ENCODE peak calls at places on chromosomes 16 and 17, in eight cellular contexts. J is colonic mucosa, H is A549, P is thoracic aorta, L is cardiac fibroblast, U is foreskin fibroblast, V is AG04449, S is astrocyte of the spinal cord. K is an unnamed sample.

GRCh38 chr17:19753661-19754463 is 5.8 kb upstream of the ALDH3A1 start:
- DNase-seq in J (peak; percentile 63), H (peak; percentile 91), P (no peak), L (no peak), U (no peak), V (no peak), S (no peak), K (no peak)

GRCh38 chr17:35244345-35245195 is 1.7 kb downstream of the SLFN5 start:
- DNase-seq in J (peak; percentile 58), H (peak; percentile 54), P (peak; percentile 63), L (peak; percentile 93), U (peak; percentile 92), V (peak; percentile 52), S (peak; percentile 75), K (peak; percentile 87)

GRCh38 chr17:63832014-63832413 is 4.6 kb upstream of the FTSJ3 start:
- DNase-seq in J (no peak), H (no peak), P (no peak), L (no peak), U (no peak), V (no peak), S (no peak), K (no peak)

GRCh38 chr16:68921654-68922053 is 78.3 kb downstream of the TANGO6 start:
- DNase-seq in J (peak; percentile 36), H (peak; percentile 90), P (no peak), L (peak; percentile 74), U (no peak), V (no peak), S (peak; percentile 51), K (peak; percentile 51)

GRCh38 chr16:12238598-12238997 is 262.1 kb downstream of the SNX29 start:
- DNase-seq in J (no peak), H (no peak), P (no peak), L (no peak), U (no peak), V (no peak), S (no peak), K (no peak)

GRCh38 chr17:73698966-73699365 is 54.7 kb upstream of the SDK2 start:
- DNase-seq in J (no peak), H (no peak), P (no peak), L (no peak), U (no peak), V (no peak), S (no peak), K (no peak)

GRCh38 chr16:87854053-87854906 is 15.0 kb downstream of the SLC7A5 start:
- DNase-seq in J (no peak), H (peak; percentile 92), P (no peak), L (peak; percentile 47), U (no peak), V (no peak), S (peak; percentile 78), K (no peak)

GRCh38 chr17:77560841-77561240 is 397.7 kb upstream of the TNRC6C start:
- DNase-seq in J (no peak), H (no peak), P (no peak), L (no peak), U (no peak), V (no peak), S (no peak), K (no peak)

GRCh38 chr17:74678541-74678940 is 34.2 kb downstream of the CD300LF start:
- DNase-seq in J (no peak), H (peak; percentile 27), P (no peak), L (no peak), U (no peak), V (no peak), S (no peak), K (no peak)

GRCh38 chr17:64687959-64688358 is 25.9 kb upstream of the SMURF2 start:
- DNase-seq in J (no peak), H (no peak), P (no peak), L (peak; percentile 78), U (peak; percentile 68), V (no peak), S (no peak), K (peak; percentile 88)

GRCh38 chr16:3454093-3454492 is 10.6 kb downstream of the NAA60 start:
- DNase-seq in J (no peak), H (peak; percentile 35), P (no peak), L (no peak), U (no peak), V (no peak), S (no peak), K (no peak)

GRCh38 chr16:67613808-67614207 is 31.1 kb upstream of the CARMIL2 start:
- DNase-seq in J (no peak), H (peak; percentile 46), P (no peak), L (no peak), U (no peak), V (no peak), S (no peak), K (peak; percentile 16)

GRCh38 chr16:477758-478157 is 49.8 kb upstream of the CAPN15 start:
- DNase-seq in J (no peak), H (no peak), P (no peak), L (no peak), U (no peak), V (no peak), S (peak; percentile 46), K (peak; percentile 41)

GRCh38 chr16:29815032-29815721 is 775 bp upstream of the PAGR1 start:
- DNase-seq in J (peak; percentile 56), H (no peak), P (no peak), L (no peak), U (no peak), V (no peak), S (no peak), K (no peak)

GRCh38 chr16:50841081-50841886 is 99.4 kb downstream of the CYLD start:
- DNase-seq in J (no peak), H (no peak), P (no peak), L (no peak), U (no peak), V (no peak), S (no peak), K (no peak)

GRCh38 chr16:75391254-75391653 is 42.0 kb downstream of the CFDP1 start:
- DNase-seq in J (no peak), H (no peak), P (no peak), L (no peak), U (no peak), V (no peak), S (no peak), K (no peak)

GRCh38 chr17:50918933-50919296 is 52.8 kb upstream of the TOB1 start:
- DNase-seq in J (peak; percentile 79), H (no peak), P (no peak), L (no peak), U (no peak), V (no peak), S (no peak), K (peak; percentile 21)

GRCh38 chr17:50920041-50920410 is 53.9 kb upstream of the TOB1 start:
- DNase-seq in J (no peak), H (no peak), P (no peak), L (no peak), U (no peak), V (no peak), S (no peak), K (no peak)

GRCh38 chr17:50918071-50918932 is 52.1 kb upstream of the TOB1 start:
- DNase-seq in J (no peak), H (no peak), P (no peak), L (no peak), U (no peak), V (no peak), S (no peak), K (no peak)

GRCh38 chr17:50920891-50921595 is 54.9 kb upstream of the TOB1 start:
- DNase-seq in J (peak; percentile 61), H (no peak), P (no peak), L (no peak), U (no peak), V (no peak), S (no peak), K (no peak)

GRCh38 chr17:50919321-50920040 is 53.3 kb upstream of the TOB1 start:
- DNase-seq in J (peak; percentile 97), H (peak; percentile 96), P (peak; percentile 79), L (peak; percentile 70), U (peak; percentile 71), V (peak; percentile 44), S (peak; percentile 91), K (peak; percentile 66)
- H3K4me3 ChIP-seq in J (no peak overlapping the region), H (no peak overlapping the region), P (peak overlapping the region; percentile 48), L (no peak overlapping the region), U (no peak overlapping the region), V (no peak overlapping the region), S (no peak overlapping the region), K (no peak overlapping the region)

GRCh38 chr17:70624208-70624607 is 454.9 kb downstream of the KCNJ2 start:
- DNase-seq in J (no peak), H (no peak), P (no peak), L (no peak), U (no peak), V (no peak), S (no peak), K (no peak)

DNA sequence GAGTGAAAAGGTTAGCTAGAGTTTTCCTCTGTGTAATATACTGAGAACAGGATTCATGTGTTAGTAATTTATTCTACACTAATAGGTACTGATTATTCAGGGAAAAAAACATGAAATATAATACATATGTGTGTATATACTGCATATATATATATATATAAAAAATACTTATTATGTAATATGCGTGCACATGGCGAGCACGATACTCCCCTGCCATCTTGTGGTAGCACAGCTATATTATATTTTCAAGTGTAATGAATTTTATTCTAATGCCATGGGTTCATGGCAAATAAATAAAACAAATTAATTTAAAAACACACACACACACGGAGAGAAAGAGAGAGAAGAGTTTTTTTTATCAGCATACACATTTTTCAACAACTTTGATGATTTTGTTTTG is 460.6 kb downstream of the KCNJ2 start:
- DNase-seq in J (no peak), H (peak; percentile 27), P (no peak), L (peak; percentile 34), U (no peak), V (no peak), S (no peak), K (peak; percentile 4)
- TF ChIP-seq CTCF in J (peak; percentile 21), H (peak; percentile 78), P (no peak), L (peak; percentile 27), U (no peak), V (no peak), S (peak; percentile 24), K (no peak)

GRCh38 chr17:2122641-2123302 is 67.9 kb downstream of the HIC1 start:
- DNase-seq in J (peak; percentile 80), H (no peak), P (no peak), L (peak; percentile 81), U (no peak), V (no peak), S (peak; percentile 86), K (peak; percentile 73)
- H3K4me3 ChIP-seq in J (no peak overlapping the region), H (no peak overlapping the region), P (peak overlapping the region; percentile 31), L (peak overlapping the region; percentile 7), U (no peak overlapping the region), V (no peak overlapping the region), S (no peak overlapping the region), K (no peak overlapping the region)

GRCh38 chr16:30870904-30871303 is 23.0 kb downstream of the BCL7C start:
- DNase-seq in J (no peak), H (no peak), P (no peak), L (no peak), U (no peak), V (no peak), S (no peak), K (no peak)

GRCh38 chr16:30866031-30866430 is 27.8 kb downstream of the BCL7C start:
- DNase-seq in J (no peak), H (no peak), P (no peak), L (no peak), U (no peak), V (no peak), S (no peak), K (no peak)

DNA sequence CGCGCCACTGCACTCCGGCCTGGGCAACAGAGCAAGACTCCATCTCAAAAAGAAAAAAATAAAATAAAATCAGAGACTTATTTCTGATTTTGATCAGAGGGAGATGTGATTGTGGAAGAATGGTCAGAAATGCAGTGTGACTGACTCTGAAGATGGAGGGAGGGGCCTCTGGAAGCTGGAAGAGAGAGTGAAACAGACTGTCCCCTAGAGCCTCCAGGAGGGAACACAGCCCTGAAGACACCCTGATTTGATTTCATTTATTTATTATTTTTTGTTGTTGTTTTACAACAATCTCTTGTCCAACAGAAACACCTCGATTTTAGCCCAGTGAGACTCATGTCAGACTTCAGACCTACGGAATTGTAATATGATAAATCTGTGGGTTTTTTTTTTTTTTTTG is 26.1 kb downstream of the BCL7C start:
- DNase-seq in J (no peak), H (peak; percentile 42), P (no peak), L (peak; percentile 27), U (no peak), V (no peak), S (no peak), K (peak; percentile 17)
- TF ChIP-seq CTCF in J (no peak), H (no peak), P (no peak), L (peak; percentile 23), U (peak; percentile 13), V (peak; percentile 21), S (peak; percentile 39), K (peak; percentile 23)